ENCODE peak calls at places on chromosomes 5 and 9, in ten cellular contexts. One of them, this sample, is unnamed.

GRCh38 chr9:125407974-125408900 is 146.6 kb downstream of the GAPVD1 start:
- DNase-seq in kidney: peak
- DNase-seq in heart left ventricle: peak
- DNase-seq in CD8-positive, alpha-beta T cell: peak
- DNase-seq in uterus: peak
- DNase-seq in A549: peak
- DNase-seq in osteoblast: peak
- DNase-seq in GM23338: peak
- DNase-seq in astrocyte: no peak
- DNase-seq in CD4-positive, alpha-beta T cell: peak
- DNase-seq in this sample: no peak

GRCh38 chr5:146667633-146668032 is 151.6 kb upstream of the GPR151 start:
- DNase-seq in GM23338: no peak
- DNase-seq in CD4-positive, alpha-beta T cell: no peak
- DNase-seq in CD8-positive, alpha-beta T cell: no peak
- DNase-seq in osteoblast: no peak
- DNase-seq in kidney: no peak
- DNase-seq in heart left ventricle: no peak
- DNase-seq in astrocyte: peak
- DNase-seq in uterus: no peak
- DNase-seq in A549: no peak
- DNase-seq in this sample: no peak

GRCh38 chr5:93381057-93381456 is 200.0 kb downstream of the NR2F1-AS1 start:
- DNase-seq in CD8-positive, alpha-beta T cell: no peak
- DNase-seq in astrocyte: peak
- DNase-seq in GM23338: no peak
- DNase-seq in CD4-positive, alpha-beta T cell: no peak
- DNase-seq in heart left ventricle: no peak
- DNase-seq in uterus: no peak
- DNase-seq in kidney: no peak
- DNase-seq in A549: no peak
- DNase-seq in osteoblast: no peak
- DNase-seq in this sample: no peak

GRCh38 chr5:1015545-1015944 is 6.9 kb downstream of the NKD2 start:
- DNase-seq in GM23338: no peak
- DNase-seq in astrocyte: no peak
- DNase-seq in CD4-positive, alpha-beta T cell: no peak
- DNase-seq in heart left ventricle: peak
- DNase-seq in A549: no peak
- DNase-seq in CD8-positive, alpha-beta T cell: no peak
- DNase-seq in kidney: peak
- DNase-seq in uterus: no peak
- DNase-seq in osteoblast: no peak
- DNase-seq in this sample: no peak

GRCh38 chr9:78029601-78030552 is 1.7 kb downstream of the GNAQ start:
- DNase-seq in A549: peak
- DNase-seq in uterus: peak
- DNase-seq in heart left ventricle: no peak
- DNase-seq in CD8-positive, alpha-beta T cell: peak
- DNase-seq in CD4-positive, alpha-beta T cell: no peak
- DNase-seq in astrocyte: no peak
- DNase-seq in osteoblast: peak
- DNase-seq in kidney: no peak
- DNase-seq in GM23338: peak
- DNase-seq in this sample: no peak

GRCh38 chr9:72509635-72510034 is 11.8 kb upstream of the TMC1 start:
- DNase-seq in CD4-positive, alpha-beta T cell: no peak
- DNase-seq in heart left ventricle: no peak
- DNase-seq in uterus: no peak
- DNase-seq in CD8-positive, alpha-beta T cell: no peak
- DNase-seq in GM23338: no peak
- DNase-seq in A549: no peak
- DNase-seq in kidney: no peak
- DNase-seq in osteoblast: no peak
- DNase-seq in astrocyte: peak
- DNase-seq in this sample: no peak

GRCh38 chr5:87121315-87122170 is 146.1 kb upstream of the RASA1 start:
- DNase-seq in CD4-positive, alpha-beta T cell: no peak
- DNase-seq in kidney: no peak
- DNase-seq in heart left ventricle: no peak
- DNase-seq in CD8-positive, alpha-beta T cell: peak
- DNase-seq in GM23338: no peak
- DNase-seq in uterus: no peak
- DNase-seq in osteoblast: peak
- DNase-seq in astrocyte: peak
- DNase-seq in A549: peak
- DNase-seq in this sample: no peak

GRCh38 chr5:58404734-58405133 is 55.2 kb downstream of the PLK2 start:
- DNase-seq in CD4-positive, alpha-beta T cell: no peak
- DNase-seq in astrocyte: no peak
- DNase-seq in heart left ventricle: no peak
- DNase-seq in GM23338: no peak
- DNase-seq in A549: no peak
- DNase-seq in CD8-positive, alpha-beta T cell: no peak
- DNase-seq in kidney: no peak
- DNase-seq in uterus: no peak
- DNase-seq in osteoblast: no peak
- DNase-seq in this sample: no peak

GRCh38 chr5:88377705-88378656 is 109.3 kb upstream of the TMEM161B start:
- DNase-seq in GM23338: no peak
- DNase-seq in heart left ventricle: no peak
- DNase-seq in astrocyte: peak
- DNase-seq in uterus: no peak
- DNase-seq in CD4-positive, alpha-beta T cell: no peak
- DNase-seq in A549: no peak
- DNase-seq in kidney: no peak
- DNase-seq in osteoblast: peak
- DNase-seq in CD8-positive, alpha-beta T cell: no peak
- DNase-seq in this sample: no peak

GRCh38 chr5:15421798-15422456 is 78.1 kb upstream of the FBXL7 start:
- DNase-seq in heart left ventricle: no peak
- DNase-seq in astrocyte: peak
- DNase-seq in uterus: no peak
- DNase-seq in CD4-positive, alpha-beta T cell: no peak
- DNase-seq in kidney: no peak
- DNase-seq in GM23338: no peak
- DNase-seq in osteoblast: no peak
- DNase-seq in A549: no peak
- DNase-seq in CD8-positive, alpha-beta T cell: no peak
- DNase-seq in this sample: no peak

GRCh38 chr5:86029308-86029707 is 588.4 kb upstream of the COX7C start:
- DNase-seq in astrocyte: no peak
- DNase-seq in osteoblast: no peak
- DNase-seq in kidney: no peak
- DNase-seq in A549: no peak
- DNase-seq in heart left ventricle: no peak
- DNase-seq in GM23338: no peak
- DNase-seq in CD8-positive, alpha-beta T cell: no peak
- DNase-seq in uterus: no peak
- DNase-seq in CD4-positive, alpha-beta T cell: no peak
- DNase-seq in this sample: no peak

GRCh38 chr9:36479086-36479485 is 79.0 kb upstream of the RNF38 start:
- DNase-seq in astrocyte: no peak
- DNase-seq in uterus: no peak
- DNase-seq in osteoblast: no peak
- DNase-seq in A549: no peak
- DNase-seq in CD8-positive, alpha-beta T cell: no peak
- DNase-seq in heart left ventricle: no peak
- DNase-seq in kidney: no peak
- DNase-seq in GM23338: no peak
- DNase-seq in CD4-positive, alpha-beta T cell: no peak
- DNase-seq in this sample: no peak

GRCh38 chr9:4386819-4387218 is 87.0 kb upstream of the GLIS3 start:
- DNase-seq in A549: no peak
- DNase-seq in kidney: no peak
- DNase-seq in heart left ventricle: no peak
- DNase-seq in uterus: no peak
- DNase-seq in CD4-positive, alpha-beta T cell: no peak
- DNase-seq in astrocyte: no peak
- DNase-seq in CD8-positive, alpha-beta T cell: no peak
- DNase-seq in osteoblast: no peak
- DNase-seq in GM23338: peak
- DNase-seq in this sample: no peak

GRCh38 chr9:136544549-136545064 is 1.2 kb downstream of the NOTCH1 start:
- DNase-seq in uterus: peak
- DNase-seq in kidney: no peak
- DNase-seq in A549: peak
- DNase-seq in osteoblast: peak
- DNase-seq in heart left ventricle: peak
- DNase-seq in CD4-positive, alpha-beta T cell: peak
- DNase-seq in CD8-positive, alpha-beta T cell: peak
- DNase-seq in astrocyte: no peak
- DNase-seq in GM23338: no peak
- DNase-seq in this sample: no peak

GRCh38 chr5:168353216-168353957 is 61.9 kb downstream of the WWC1 start:
- DNase-seq in kidney: no peak
- DNase-seq in osteoblast: no peak
- DNase-seq in CD4-positive, alpha-beta T cell: no peak
- DNase-seq in A549: no peak
- DNase-seq in uterus: no peak
- DNase-seq in GM23338: no peak
- DNase-seq in astrocyte: peak
- DNase-seq in CD8-positive, alpha-beta T cell: no peak
- DNase-seq in heart left ventricle: no peak
- DNase-seq in this sample: no peak

DNA sequence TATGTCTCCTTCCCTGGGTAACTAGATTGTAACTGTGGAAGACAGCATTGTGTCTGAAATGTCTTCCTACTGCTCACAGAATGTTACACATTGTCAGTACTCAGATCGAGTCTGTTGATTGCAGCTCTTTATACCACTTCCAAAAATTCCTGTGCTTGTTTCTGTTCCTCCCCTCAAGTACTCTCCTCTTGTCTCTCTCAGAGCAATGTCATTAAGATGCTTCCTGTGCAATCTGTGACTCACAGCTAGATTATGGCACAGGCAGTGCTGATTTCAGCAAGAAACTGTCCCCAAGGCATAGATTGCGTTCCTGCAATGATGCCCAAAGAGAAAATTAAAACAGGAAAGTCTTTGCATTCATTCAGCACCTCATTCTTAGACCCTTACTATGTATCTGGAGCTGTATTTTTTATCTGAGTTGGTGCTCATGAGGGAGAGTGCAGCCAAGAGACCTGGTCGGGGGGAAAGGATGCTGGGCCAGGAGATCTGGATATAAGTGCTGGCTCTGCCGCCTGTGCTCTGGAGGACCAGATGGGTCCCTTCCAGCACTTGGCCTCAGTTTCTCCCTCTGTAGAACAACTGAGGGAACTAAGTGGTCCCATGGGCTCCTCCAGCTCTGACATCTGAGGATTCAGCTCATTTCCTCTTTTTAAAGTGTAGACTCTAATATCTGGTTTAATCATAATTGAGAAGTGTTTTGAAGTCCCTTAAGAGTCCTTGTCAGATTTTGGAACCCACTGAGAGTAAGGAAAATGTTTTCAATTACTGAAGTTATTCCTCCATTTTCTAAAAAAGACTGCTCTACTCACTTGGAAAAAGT is 40.8 kb upstream of the GNPDA1 start:
- DNase-seq in GM23338: no peak
- DNase-seq in osteoblast: peak
- DNase-seq in uterus: peak
- DNase-seq in astrocyte: peak
- DNase-seq in heart left ventricle: peak
- DNase-seq in A549: no peak
- DNase-seq in CD8-positive, alpha-beta T cell: no peak
- DNase-seq in kidney: no peak
- DNase-seq in CD4-positive, alpha-beta T cell: no peak
- DNase-seq in this sample: no peak
- H3K27ac ChIP-seq in GM23338: no peak
- H3K27ac ChIP-seq in osteoblast: no peak
- H3K27ac ChIP-seq in uterus: no peak
- H3K27ac ChIP-seq in astrocyte: no peak
- H3K27ac ChIP-seq in heart left ventricle: peak
- H3K27ac ChIP-seq in A549: peak
- H3K27ac ChIP-seq in CD8-positive, alpha-beta T cell: no peak
- H3K27ac ChIP-seq in kidney: no peak
- H3K27ac ChIP-seq in CD4-positive, alpha-beta T cell: no peak
- H3K27ac ChIP-seq in this sample: no peak

GRCh38 chr9:93262537-93263310 is 78.8 kb downstream of the WNK2 start:
- DNase-seq in uterus: no peak
- DNase-seq in kidney: peak
- DNase-seq in astrocyte: no peak
- DNase-seq in osteoblast: peak
- DNase-seq in CD8-positive, alpha-beta T cell: peak
- DNase-seq in CD4-positive, alpha-beta T cell: no peak
- DNase-seq in GM23338: no peak
- DNase-seq in A549: no peak
- DNase-seq in heart left ventricle: no peak
- DNase-seq in this sample: peak
- TF ChIP-seq CTCF in uterus: no peak
- TF ChIP-seq CTCF in kidney: no peak
- TF ChIP-seq CTCF in astrocyte: no peak
- TF ChIP-seq CTCF in osteoblast: no peak
- TF ChIP-seq CTCF in CD8-positive, alpha-beta T cell: no peak
- TF ChIP-seq CTCF in CD4-positive, alpha-beta T cell: no peak
- TF ChIP-seq CTCF in GM23338: no peak
- TF ChIP-seq CTCF in A549: no peak
- TF ChIP-seq CTCF in heart left ventricle: no peak
- TF ChIP-seq CTCF in this sample: no peak

DNA sequence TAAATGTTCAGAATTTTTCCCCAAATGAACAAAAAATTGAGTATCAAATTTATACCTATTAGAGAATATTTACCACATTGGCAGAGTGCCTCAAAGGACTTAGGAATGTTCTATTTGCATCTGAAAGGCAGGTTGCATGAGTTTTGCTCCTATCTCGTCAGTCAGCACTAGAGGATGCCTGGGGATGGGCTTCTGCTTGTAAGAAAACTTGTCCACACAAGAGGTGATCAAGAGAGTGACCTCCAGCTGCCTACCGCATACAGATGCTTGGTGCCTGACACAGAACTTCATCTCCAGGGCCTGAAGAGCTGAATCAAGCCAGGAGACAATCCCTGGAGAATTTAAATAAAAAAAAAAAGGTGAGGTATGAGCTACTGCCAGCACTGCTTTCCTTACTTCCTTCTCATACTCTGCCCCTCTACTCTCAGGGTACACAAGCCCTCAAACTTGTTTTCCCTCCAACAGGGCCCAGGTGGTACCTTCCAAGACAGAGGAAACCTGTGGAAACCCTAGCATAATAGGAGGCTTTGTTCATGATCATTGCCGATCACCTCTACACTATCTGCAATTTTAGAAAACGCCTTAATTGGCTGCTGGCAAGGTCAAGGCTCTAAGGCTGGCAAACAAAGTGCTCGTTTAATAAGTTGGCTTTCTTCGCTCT is 166.6 kb downstream of the ELAVL2 start:
- DNase-seq in CD4-positive, alpha-beta T cell: no peak
- DNase-seq in kidney: no peak
- DNase-seq in astrocyte: no peak
- DNase-seq in osteoblast: no peak
- DNase-seq in CD8-positive, alpha-beta T cell: no peak
- DNase-seq in heart left ventricle: no peak
- DNase-seq in A549: no peak
- DNase-seq in uterus: no peak
- DNase-seq in GM23338: peak
- DNase-seq in this sample: no peak
- H3K27ac ChIP-seq in CD4-positive, alpha-beta T cell: no peak
- H3K27ac ChIP-seq in kidney: no peak
- H3K27ac ChIP-seq in astrocyte: no peak
- H3K27ac ChIP-seq in osteoblast: no peak
- H3K27ac ChIP-seq in CD8-positive, alpha-beta T cell: no peak
- H3K27ac ChIP-seq in heart left ventricle: no peak
- H3K27ac ChIP-seq in A549: no peak
- H3K27ac ChIP-seq in uterus: no peak
- H3K27ac ChIP-seq in GM23338: peak
- H3K27ac ChIP-seq in this sample: no peak

GRCh38 chr5:91331705-91332104 is 51.4 kb downstream of the ARRDC3 start:
- DNase-seq in CD4-positive, alpha-beta T cell: no peak
- DNase-seq in kidney: no peak
- DNase-seq in GM23338: no peak
- DNase-seq in A549: no peak
- DNase-seq in CD8-positive, alpha-beta T cell: no peak
- DNase-seq in astrocyte: no peak
- DNase-seq in heart left ventricle: no peak
- DNase-seq in uterus: no peak
- DNase-seq in osteoblast: no peak
- DNase-seq in this sample: no peak
- TF ChIP-seq CTCF in CD4-positive, alpha-beta T cell: no peak
- TF ChIP-seq CTCF in kidney: no peak
- TF ChIP-seq CTCF in GM23338: no peak
- TF ChIP-seq CTCF in A549: no peak
- TF ChIP-seq CTCF in CD8-positive, alpha-beta T cell: no peak
- TF ChIP-seq CTCF in astrocyte: no peak
- TF ChIP-seq CTCF in heart left ventricle: no peak
- TF ChIP-seq CTCF in uterus: no peak
- TF ChIP-seq CTCF in osteoblast: no peak
- TF ChIP-seq CTCF in this sample: no peak